ENCODE peak calls at places on chromosomes 1 and 21, in ten cellular contexts. H is K562, I is GM23338, T is sigmoid colon, L is Panc1, U is prostate gland, W is stomach, B is HepG2, V is spleen, X is transverse colon. K is an unnamed sample. For H3K36me3, the result is how much of the 10 kb centered on the place peaks cover.

GRCh38 chr1:9078035-9078948 is 8.9 kb upstream of the SLC2A5 start:
- DNase-seq in H (no peak), I (no peak), T (no peak), L (no peak), U (no peak), W (no peak), B (no peak), V (no peak), X (no peak), K (no peak)

GRCh38 chr21:31201548-31201947 is 142.5 kb downstream of the TIAM1 start:
- DNase-seq in H (no peak), I (no peak), T (peak), L (no peak), U (no peak), W (no peak), B (no peak), V (no peak), X (peak), K (no peak)

GRCh38 chr1:71561206-71561605 is 480.4 kb upstream of the ZRANB2 start:
- DNase-seq in H (no peak), I (no peak), T (no peak), L (no peak), U (no peak), W (no peak), B (no peak), V (no peak), X (no peak), K (no peak)

GRCh38 chr21:37322084-37322483 is 44.5 kb upstream of the DYRK1A start:
- DNase-seq in H (no peak), I (no peak), T (no peak), L (no peak), U (no peak), W (no peak), B (no peak), V (no peak), X (no peak), K (no peak)

GRCh38 chr1:41357451-41358151 is 3.6 kb upstream of the FOXO6 start:
- DNase-seq in H (no peak), I (peak), T (no peak), L (no peak), U (no peak), W (no peak), B (no peak), V (peak), X (no peak), K (peak)

GRCh38 chr1:108831225-108831624 is 25.7 kb downstream of the AKNAD1 start:
- DNase-seq in H (no peak), I (no peak), T (no peak), L (peak), U (no peak), W (no peak), B (no peak), V (no peak), X (no peak), K (no peak)

GRCh38 chr1:44417351-44418021 is 12.4 kb downstream of the RNF220 start:
- DNase-seq in H (no peak), I (peak), T (no peak), L (no peak), U (no peak), W (peak), B (no peak), V (peak), X (no peak), K (no peak)

GRCh38 chr1:243926803-243927245 is 76.8 kb upstream of the AKT3 start:
- DNase-seq in H (no peak), I (peak), T (no peak), L (peak), U (no peak), W (no peak), B (no peak), V (no peak), X (no peak), K (no peak)

GRCh38 chr1:230465701-230466100 is 39.6 kb upstream of the PGBD5 start:
- DNase-seq in H (no peak), I (no peak), T (no peak), L (no peak), U (no peak), W (no peak), B (no peak), V (no peak), X (no peak), K (no peak)

GRCh38 chr1:156417700-156418015 is 48.6 kb downstream of the RHBG start:
- DNase-seq in H (no peak), I (no peak), T (no peak), L (no peak), U (no peak), W (no peak), B (no peak), V (no peak), X (no peak), K (no peak)

GRCh38 chr1:3063379-3064295 is 5.4 kb upstream of the PRDM16 start:
- DNase-seq in H (no peak), I (peak), T (peak), L (no peak), U (no peak), W (peak), B (no peak), V (peak), X (peak), K (no peak)

GRCh38 chr1:111965781-111966453 is 23.6 kb downstream of the KCND3 start:
- DNase-seq in H (no peak), I (no peak), T (no peak), L (no peak), U (no peak), W (no peak), B (no peak), V (peak), X (no peak), K (no peak)

GRCh38 chr1:215631489-215631888 is 64.4 kb downstream of the KCTD3 start:
- DNase-seq in H (no peak), I (no peak), T (no peak), L (no peak), U (no peak), W (no peak), B (no peak), V (no peak), X (no peak), K (no peak)

GRCh38 chr1:6832789-6833188 is 47.5 kb downstream of the CAMTA1 start:
- DNase-seq in H (no peak), I (no peak), T (no peak), L (no peak), U (no peak), W (no peak), B (no peak), V (no peak), X (no peak), K (no peak)

GRCh38 chr1:39128126-39128525 is 76.4 kb upstream of the MACF1 start:
- DNase-seq in H (no peak), I (no peak), T (no peak), L (no peak), U (no peak), W (no peak), B (no peak), V (no peak), X (no peak), K (no peak)

GRCh38 chr1:33966346-33967141 is 102.7 kb downstream of the HMGB4 start:
- DNase-seq in H (no peak), I (peak), T (no peak), L (no peak), U (no peak), W (no peak), B (no peak), V (no peak), X (no peak), K (no peak)

GRCh38 chr1:29649375-29650040 is 413.2 kb downstream of the PTPRU start:
- DNase-seq in H (peak), I (no peak), T (no peak), L (no peak), U (no peak), W (no peak), B (no peak), V (no peak), X (no peak), K (peak)

GRCh38 chr1:198934901-198935301 is 296.1 kb downstream of the PTPRC start:
- DNase-seq in H (no peak), I (no peak), T (no peak), L (no peak), U (no peak), W (no peak), B (no peak), V (no peak), X (no peak), K (no peak)

GRCh38 chr21:41459884-41460534 is 34.0 kb downstream of the MX1 start:
- DNase-seq in H (no peak), I (no peak), T (no peak), L (no peak), U (no peak), W (no peak), B (no peak), V (no peak), X (no peak), K (no peak)

GRCh38 chr21:23281917-23282316 is 2283.7 kb downstream of the NCAM2 start:
- DNase-seq in H (no peak), I (no peak), T (no peak), L (no peak), U (no peak), W (no peak), B (no peak), V (no peak), X (no peak), K (no peak)

GRCh38 chr1:83641206-83641658 is 357.7 kb downstream of the TTLL7 start:
- DNase-seq in H (no peak), I (peak), T (no peak), L (no peak), U (no peak), W (no peak), B (no peak), V (no peak), X (no peak), K (no peak)

GRCh38 chr21:28419110-28419509 is 573.6 kb downstream of the LTN1 start:
- DNase-seq in H (no peak), I (no peak), T (no peak), L (no peak), U (no peak), W (no peak), B (no peak), V (no peak), X (no peak), K (no peak)

GRCh38 chr1:67723620-67724019 is 38.6 kb downstream of the GADD45A start:
- DNase-seq in H (peak), I (no peak), T (no peak), L (no peak), U (no peak), W (no peak), B (no peak), V (no peak), X (no peak), K (no peak)

GRCh38 chr1:210022044-210022443 is 84.0 kb downstream of the SYT14 start:
- DNase-seq in H (no peak), I (no peak), T (no peak), L (no peak), U (no peak), W (no peak), B (no peak), V (no peak), X (no peak), K (no peak)

GRCh38 chr1:231512147-231512698 is 16.2 kb upstream of the TSNAX start:
- DNase-seq in H (no peak), I (no peak), T (no peak), L (peak), U (no peak), W (no peak), B (peak), V (no peak), X (no peak), K (no peak)

GRCh38 chr1:94335950-94336349 is 82.2 kb upstream of the ABCD3 start:
- DNase-seq in H (peak), I (peak), T (peak), L (peak), U (peak), W (peak), B (peak), V (no peak), X (peak), K (no peak)

GRCh38 chr1:19315378-19316206 is 3.5 kb downstream of the SLC66A1 start:
- DNase-seq in H (no peak), I (no peak), T (peak), L (no peak), U (no peak), W (no peak), B (no peak), V (peak), X (no peak), K (no peak)

GRCh38 chr1:212981025-212981495 is 30.7 kb downstream of the VASH2 start:
- DNase-seq in H (no peak), I (peak), T (no peak), L (no peak), U (peak), W (peak), B (no peak), V (no peak), X (no peak), K (no peak)

GRCh38 chr1:230867903-230868735 is at the start of gene C1orf198:
- DNase-seq in H (peak), I (peak), T (peak), L (no peak), U (peak), W (peak), B (peak), V (peak), X (peak), K (no peak)

GRCh38 chr1:44784094-44785026 is 3.6 kb downstream of the BEST4 start:
- DNase-seq in H (no peak), I (peak), T (no peak), L (no peak), U (no peak), W (no peak), B (peak), V (peak), X (peak), K (no peak)

GRCh38 chr1:230858918-230859819 is 9.2 kb downstream of the C1orf198 start:
- DNase-seq in H (no peak), I (no peak), T (no peak), L (no peak), U (no peak), W (no peak), B (no peak), V (no peak), X (no peak), K (no peak)

GRCh38 chr1:207282049-207282448 is 39.4 kb upstream of the CD55 start:
- DNase-seq in H (no peak), I (no peak), T (no peak), L (no peak), U (no peak), W (no peak), B (no peak), V (no peak), X (no peak), K (no peak)

GRCh38 chr1:247054992-247055415 is 23.6 kb downstream of the ZNF670 start:
- DNase-seq in H (no peak), I (no peak), T (no peak), L (no peak), U (no peak), W (peak), B (peak), V (no peak), X (no peak), K (no peak)

GRCh38 chr1:184535191-184535970 is 148.6 kb downstream of the C1orf21 start:
- DNase-seq in H (no peak), I (no peak), T (no peak), L (no peak), U (no peak), W (no peak), B (no peak), V (no peak), X (no peak), K (no peak)
- TF ChIP-seq POLR2AphosphoS5 in H (no peak), I (no peak), T (peak), L (no peak), U (peak), W (peak), B (no peak), V (no peak), X (peak), K (peak)

GRCh38 chr1:162590686-162591085 is 29.2 kb downstream of the UAP1 start:
- DNase-seq in H (no peak), I (no peak), T (no peak), L (no peak), U (no peak), W (no peak), B (no peak), V (no peak), X (no peak), K (no peak)
- H3K36me3 ChIP-seq in H (half or more), I (under half), T (under half), L (under half), U (under half), W (under half), B (half or more), V (half or more), X (under half), K (under half)

DNA sequence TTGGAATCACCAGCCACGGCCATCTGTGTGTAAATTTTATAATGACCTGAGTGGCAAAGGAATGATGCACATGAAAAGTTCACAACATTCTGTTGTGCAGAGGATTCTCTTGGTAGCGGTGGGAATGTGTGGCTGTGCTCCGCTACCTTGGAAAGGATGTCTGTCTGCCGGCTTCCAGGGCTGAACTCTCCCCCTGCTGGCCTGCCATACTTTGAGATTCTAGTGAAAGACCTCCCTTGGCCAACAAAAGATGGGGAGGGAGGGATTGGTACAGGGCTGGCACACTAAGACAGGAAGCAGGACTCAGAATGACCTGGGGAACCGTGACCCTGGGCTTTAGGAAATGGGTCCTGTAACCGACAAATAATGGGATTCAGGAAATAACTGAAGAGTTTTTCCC is 194.5 kb upstream of the PLD5 start:
- DNase-seq in H (no peak), I (peak), T (no peak), L (no peak), U (no peak), W (no peak), B (no peak), V (no peak), X (no peak), K (no peak)
- TF ChIP-seq POLR2AphosphoS5 in H (no peak), I (no peak), T (no peak), L (no peak), U (no peak), W (no peak), B (no peak), V (no peak), X (no peak), K (no peak)

DNA sequence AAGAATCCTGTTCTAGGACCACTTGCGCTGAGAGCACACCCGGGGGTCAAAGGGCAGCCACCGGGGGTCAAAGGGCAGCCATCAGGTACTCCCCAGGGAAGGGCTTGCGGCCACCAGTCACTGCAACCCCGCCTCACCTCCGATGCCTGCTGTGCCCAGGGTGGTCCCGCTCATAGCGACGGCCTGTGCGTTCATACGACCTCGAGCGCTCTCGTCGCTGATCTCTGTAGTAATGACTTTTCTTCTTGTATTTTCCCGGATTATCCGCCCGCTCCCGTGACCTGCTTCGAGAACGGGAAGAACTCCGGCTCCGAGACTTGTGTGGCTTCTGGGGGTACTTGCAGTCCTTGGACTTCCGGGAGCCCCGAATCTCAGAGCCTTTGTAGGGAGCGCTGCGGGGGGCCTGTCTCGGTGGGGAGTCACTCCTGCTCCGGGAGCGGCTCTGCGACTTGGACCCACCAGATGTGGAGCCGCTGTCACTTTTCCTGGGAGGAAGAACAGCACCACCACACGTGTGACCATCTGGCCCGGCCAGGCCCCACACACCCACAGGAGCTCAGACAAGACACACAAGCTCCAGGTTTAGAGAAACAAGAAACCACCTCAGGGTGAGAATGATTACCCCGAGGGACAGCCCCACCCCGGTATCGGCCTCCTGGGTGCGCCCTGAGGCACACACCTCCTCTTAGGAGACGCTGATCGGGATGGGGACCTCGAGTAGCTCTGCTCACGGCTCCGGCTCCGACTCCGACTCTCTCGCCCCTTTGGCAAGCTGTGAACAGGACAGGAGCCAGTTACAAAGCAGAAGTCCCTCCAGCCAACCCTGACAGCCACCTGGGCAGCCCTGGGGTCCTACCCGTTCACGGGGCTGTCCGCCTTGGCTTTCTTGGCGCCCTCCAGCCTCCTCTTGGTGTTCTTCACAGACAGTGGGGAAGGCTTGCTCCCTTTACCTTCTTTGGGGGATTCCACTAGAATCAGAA is 11.7 kb downstream of the CCNL2 start:
- DNase-seq in H (peak), I (no peak), T (no peak), L (no peak), U (no peak), W (no peak), B (no peak), V (no peak), X (no peak), K (no peak)
- H3K36me3 ChIP-seq in H (half or more), I (half or more), T (half or more), L (under half), U (under half), W (half or more), B (half or more), V (half or more), X (half or more), K (half or more)